ENCODE peak calls at places on chromosomes 4 and X, in ten cellular contexts. One of them, this sample, is unnamed.
A peak's percentile ranks its signal among the peaks of the same experiment; 100 is the strongest.

GRCh38 chr4:97238956-97239698 is 904.1 kb downstream of the STPG2 start:
- DNase-seq in CD4-positive, CD25-positive, alpha-beta regulatory T cell: no peak
- DNase-seq in fibroblast of mammary gland: no peak
- DNase-seq in cardiac fibroblast: no peak
- DNase-seq in HCT116: no peak
- DNase-seq in astrocyte of the spinal cord: no peak
- DNase-seq in HFF-Myc: no peak
- DNase-seq in mesendoderm: no peak
- DNase-seq in H7: no peak
- DNase-seq in CD8-positive, alpha-beta memory T cell: no peak
- DNase-seq in this sample: no peak

GRCh38 chrX:108036298-108036973 is 8.4 kb upstream of the VSIG1 start:
- DNase-seq in CD4-positive, CD25-positive, alpha-beta regulatory T cell: no peak
- DNase-seq in fibroblast of mammary gland: peak; percentile 86
- DNase-seq in cardiac fibroblast: peak; percentile 82
- DNase-seq in HCT116: no peak
- DNase-seq in astrocyte of the spinal cord: peak; percentile 81
- DNase-seq in HFF-Myc: peak; percentile 0
- DNase-seq in mesendoderm: peak; percentile 3
- DNase-seq in H7: no peak
- DNase-seq in CD8-positive, alpha-beta memory T cell: no peak
- DNase-seq in this sample: no peak

GRCh38 chr4:153448003-153448731 is 18.0 kb upstream of the TMEM131L start:
- DNase-seq in CD4-positive, CD25-positive, alpha-beta regulatory T cell: no peak
- DNase-seq in fibroblast of mammary gland: peak; percentile 28
- DNase-seq in cardiac fibroblast: peak; percentile 54
- DNase-seq in HCT116: no peak
- DNase-seq in astrocyte of the spinal cord: peak; percentile 36
- DNase-seq in HFF-Myc: no peak
- DNase-seq in mesendoderm: no peak
- DNase-seq in H7: no peak
- DNase-seq in CD8-positive, alpha-beta memory T cell: no peak
- DNase-seq in this sample: no peak

GRCh38 chr4:123706961-123707360 is 310.4 kb downstream of the SPRY1 start:
- DNase-seq in CD4-positive, CD25-positive, alpha-beta regulatory T cell: no peak
- DNase-seq in fibroblast of mammary gland: no peak
- DNase-seq in cardiac fibroblast: no peak
- DNase-seq in HCT116: no peak
- DNase-seq in astrocyte of the spinal cord: peak; percentile 21
- DNase-seq in HFF-Myc: no peak
- DNase-seq in mesendoderm: peak; percentile 99
- DNase-seq in H7: no peak
- DNase-seq in CD8-positive, alpha-beta memory T cell: no peak
- DNase-seq in this sample: no peak

GRCh38 chr4:102339018-102339417 is 6.3 kb downstream of the SLC39A8 start:
- DNase-seq in CD4-positive, CD25-positive, alpha-beta regulatory T cell: no peak
- DNase-seq in fibroblast of mammary gland: no peak
- DNase-seq in cardiac fibroblast: no peak
- DNase-seq in HCT116: no peak
- DNase-seq in astrocyte of the spinal cord: no peak
- DNase-seq in HFF-Myc: no peak
- DNase-seq in mesendoderm: no peak
- DNase-seq in H7: no peak
- DNase-seq in CD8-positive, alpha-beta memory T cell: no peak
- DNase-seq in this sample: no peak

GRCh38 chrX:111090458-111090857 is 5.5 kb upstream of the PAK3 start:
- DNase-seq in CD4-positive, CD25-positive, alpha-beta regulatory T cell: no peak
- DNase-seq in fibroblast of mammary gland: no peak
- DNase-seq in cardiac fibroblast: no peak
- DNase-seq in HCT116: no peak
- DNase-seq in astrocyte of the spinal cord: no peak
- DNase-seq in HFF-Myc: no peak
- DNase-seq in mesendoderm: no peak
- DNase-seq in H7: no peak
- DNase-seq in CD8-positive, alpha-beta memory T cell: no peak
- DNase-seq in this sample: no peak

GRCh38 chr4:40325406-40326019 is 9.6 kb upstream of the CHRNA9 start:
- DNase-seq in CD4-positive, CD25-positive, alpha-beta regulatory T cell: peak; percentile 82
- DNase-seq in fibroblast of mammary gland: peak; percentile 77
- DNase-seq in cardiac fibroblast: peak; percentile 80
- DNase-seq in HCT116: peak; percentile 58
- DNase-seq in astrocyte of the spinal cord: peak; percentile 78
- DNase-seq in HFF-Myc: peak; percentile 44
- DNase-seq in mesendoderm: peak; percentile 73
- DNase-seq in H7: peak; percentile 58
- DNase-seq in CD8-positive, alpha-beta memory T cell: peak; percentile 70
- DNase-seq in this sample: peak; percentile 88

GRCh38 chr4:100098681-100099080 is 91.6 kb downstream of the DDIT4L start:
- DNase-seq in CD4-positive, CD25-positive, alpha-beta regulatory T cell: no peak
- DNase-seq in fibroblast of mammary gland: no peak
- DNase-seq in cardiac fibroblast: no peak
- DNase-seq in HCT116: no peak
- DNase-seq in astrocyte of the spinal cord: no peak
- DNase-seq in HFF-Myc: no peak
- DNase-seq in mesendoderm: peak; percentile 46
- DNase-seq in H7: no peak
- DNase-seq in CD8-positive, alpha-beta memory T cell: no peak
- DNase-seq in this sample: no peak

GRCh38 chr4:70868778-70869177 is 29.1 kb upstream of the GRSF1 start:
- DNase-seq in CD4-positive, CD25-positive, alpha-beta regulatory T cell: no peak
- DNase-seq in fibroblast of mammary gland: no peak
- DNase-seq in cardiac fibroblast: no peak
- DNase-seq in HCT116: no peak
- DNase-seq in astrocyte of the spinal cord: no peak
- DNase-seq in HFF-Myc: no peak
- DNase-seq in mesendoderm: peak; percentile 20
- DNase-seq in H7: peak; percentile 23
- DNase-seq in CD8-positive, alpha-beta memory T cell: no peak
- DNase-seq in this sample: no peak

GRCh38 chr4:3871181-3871852 is 105.1 kb downstream of the ADRA2C start:
- DNase-seq in CD4-positive, CD25-positive, alpha-beta regulatory T cell: no peak
- DNase-seq in fibroblast of mammary gland: no peak
- DNase-seq in cardiac fibroblast: no peak
- DNase-seq in HCT116: no peak
- DNase-seq in astrocyte of the spinal cord: no peak
- DNase-seq in HFF-Myc: no peak
- DNase-seq in mesendoderm: peak; percentile 87
- DNase-seq in H7: peak; percentile 97
- DNase-seq in CD8-positive, alpha-beta memory T cell: peak; percentile 28
- DNase-seq in this sample: peak; percentile 77
- H3K4me3 ChIP-seq in CD4-positive, CD25-positive, alpha-beta regulatory T cell: no peak overlapping the region
- H3K4me3 ChIP-seq in fibroblast of mammary gland: no peak overlapping the region
- H3K4me3 ChIP-seq in cardiac fibroblast: no peak overlapping the region
- H3K4me3 ChIP-seq in HCT116: no peak overlapping the region
- H3K4me3 ChIP-seq in astrocyte of the spinal cord: no peak overlapping the region
- H3K4me3 ChIP-seq in HFF-Myc: no peak overlapping the region
- H3K4me3 ChIP-seq in mesendoderm: no peak overlapping the region
- H3K4me3 ChIP-seq in H7: peak overlapping the region; percentile 51
- H3K4me3 ChIP-seq in CD8-positive, alpha-beta memory T cell: no peak overlapping the region
- H3K4me3 ChIP-seq in this sample: peak overlapping the region; percentile 49

GRCh38 chr4:7905461-7905915 is 34.2 kb downstream of the AFAP1 start:
- DNase-seq in CD4-positive, CD25-positive, alpha-beta regulatory T cell: no peak
- DNase-seq in fibroblast of mammary gland: peak; percentile 91
- DNase-seq in cardiac fibroblast: no peak
- DNase-seq in HCT116: no peak
- DNase-seq in astrocyte of the spinal cord: peak; percentile 59
- DNase-seq in HFF-Myc: peak; percentile 20
- DNase-seq in mesendoderm: no peak
- DNase-seq in H7: no peak
- DNase-seq in CD8-positive, alpha-beta memory T cell: no peak
- DNase-seq in this sample: no peak

GRCh38 chr4:7903686-7904085 is 36.0 kb downstream of the AFAP1 start:
- DNase-seq in CD4-positive, CD25-positive, alpha-beta regulatory T cell: no peak
- DNase-seq in fibroblast of mammary gland: peak; percentile 55
- DNase-seq in cardiac fibroblast: no peak
- DNase-seq in HCT116: no peak
- DNase-seq in astrocyte of the spinal cord: peak; percentile 63
- DNase-seq in HFF-Myc: peak; percentile 32
- DNase-seq in mesendoderm: no peak
- DNase-seq in H7: no peak
- DNase-seq in CD8-positive, alpha-beta memory T cell: no peak
- DNase-seq in this sample: no peak

GRCh38 chr4:7902826-7903225 is 36.8 kb downstream of the AFAP1 start:
- DNase-seq in CD4-positive, CD25-positive, alpha-beta regulatory T cell: no peak
- DNase-seq in fibroblast of mammary gland: no peak
- DNase-seq in cardiac fibroblast: no peak
- DNase-seq in HCT116: no peak
- DNase-seq in astrocyte of the spinal cord: no peak
- DNase-seq in HFF-Myc: no peak
- DNase-seq in mesendoderm: no peak
- DNase-seq in H7: no peak
- DNase-seq in CD8-positive, alpha-beta memory T cell: no peak
- DNase-seq in this sample: no peak

GRCh38 chr4:7904942-7905341 is 34.7 kb downstream of the AFAP1 start:
- DNase-seq in CD4-positive, CD25-positive, alpha-beta regulatory T cell: no peak
- DNase-seq in fibroblast of mammary gland: peak; percentile 96
- DNase-seq in cardiac fibroblast: peak; percentile 96
- DNase-seq in HCT116: no peak
- DNase-seq in astrocyte of the spinal cord: peak; percentile 85
- DNase-seq in HFF-Myc: peak; percentile 78
- DNase-seq in mesendoderm: no peak
- DNase-seq in H7: no peak
- DNase-seq in CD8-positive, alpha-beta memory T cell: no peak
- DNase-seq in this sample: no peak

GRCh38 chr4:7904108-7904516 is 35.5 kb downstream of the AFAP1 start:
- DNase-seq in CD4-positive, CD25-positive, alpha-beta regulatory T cell: no peak
- DNase-seq in fibroblast of mammary gland: peak; percentile 81
- DNase-seq in cardiac fibroblast: peak; percentile 93
- DNase-seq in HCT116: no peak
- DNase-seq in astrocyte of the spinal cord: peak; percentile 85
- DNase-seq in HFF-Myc: no peak
- DNase-seq in mesendoderm: no peak
- DNase-seq in H7: no peak
- DNase-seq in CD8-positive, alpha-beta memory T cell: no peak
- DNase-seq in this sample: no peak
- H3K4me3 ChIP-seq in CD4-positive, CD25-positive, alpha-beta regulatory T cell: no peak overlapping the region
- H3K4me3 ChIP-seq in fibroblast of mammary gland: no peak overlapping the region
- H3K4me3 ChIP-seq in cardiac fibroblast: no peak overlapping the region
- H3K4me3 ChIP-seq in HCT116: no peak overlapping the region
- H3K4me3 ChIP-seq in astrocyte of the spinal cord: no peak overlapping the region
- H3K4me3 ChIP-seq in HFF-Myc: peak overlapping the region; percentile 16
- H3K4me3 ChIP-seq in mesendoderm: no peak overlapping the region
- H3K4me3 ChIP-seq in H7: no peak overlapping the region
- H3K4me3 ChIP-seq in CD8-positive, alpha-beta memory T cell: no peak overlapping the region
- H3K4me3 ChIP-seq in this sample: no peak overlapping the region

DNA sequence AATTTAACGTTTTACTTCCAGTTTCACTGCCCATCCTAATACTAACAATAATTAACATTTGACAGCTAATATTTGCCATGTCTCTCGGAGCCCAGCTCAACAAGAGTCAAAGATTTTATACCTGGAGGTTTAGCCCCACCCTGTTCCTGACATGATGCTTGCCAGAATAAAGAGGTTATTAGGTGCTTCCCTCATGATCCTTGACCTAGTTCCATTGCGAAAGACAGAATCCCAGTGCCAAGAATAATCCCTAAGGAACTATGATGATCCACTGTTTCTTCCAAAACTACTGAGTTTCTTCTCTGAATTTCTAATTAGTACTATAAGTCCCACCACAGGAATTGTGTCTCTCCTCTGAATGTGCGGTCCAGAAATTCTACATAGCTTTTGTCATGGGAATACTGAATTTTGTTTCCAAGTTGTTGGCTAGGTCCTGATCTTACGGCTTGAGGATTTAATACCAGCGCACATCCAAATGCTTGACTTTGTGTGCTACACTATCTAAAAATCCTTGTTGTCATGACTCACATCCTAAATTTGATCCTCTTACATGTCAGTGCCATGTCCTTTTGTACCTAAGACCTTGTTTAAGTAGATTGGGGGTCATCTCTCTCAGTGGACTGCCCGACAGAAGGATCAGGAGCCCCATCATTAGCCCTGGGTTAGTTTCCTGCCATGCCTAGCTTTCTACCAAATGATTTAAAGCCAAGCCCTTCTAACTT is 23.1 kb downstream of the ANTXR2 start:
- DNase-seq in CD4-positive, CD25-positive, alpha-beta regulatory T cell: no peak
- DNase-seq in fibroblast of mammary gland: peak; percentile 73
- DNase-seq in cardiac fibroblast: no peak
- DNase-seq in HCT116: no peak
- DNase-seq in astrocyte of the spinal cord: no peak
- DNase-seq in HFF-Myc: no peak
- DNase-seq in mesendoderm: no peak
- DNase-seq in H7: no peak
- DNase-seq in CD8-positive, alpha-beta memory T cell: no peak
- DNase-seq in this sample: no peak
- H3K4me3 ChIP-seq in CD4-positive, CD25-positive, alpha-beta regulatory T cell: no peak overlapping the region
- H3K4me3 ChIP-seq in fibroblast of mammary gland: no peak overlapping the region
- H3K4me3 ChIP-seq in cardiac fibroblast: no peak overlapping the region
- H3K4me3 ChIP-seq in HCT116: no peak overlapping the region
- H3K4me3 ChIP-seq in astrocyte of the spinal cord: no peak overlapping the region
- H3K4me3 ChIP-seq in HFF-Myc: no peak overlapping the region
- H3K4me3 ChIP-seq in mesendoderm: no peak overlapping the region
- H3K4me3 ChIP-seq in H7: no peak overlapping the region
- H3K4me3 ChIP-seq in CD8-positive, alpha-beta memory T cell: no peak overlapping the region
- H3K4me3 ChIP-seq in this sample: no peak overlapping the region

GRCh38 chr4:1685604-1686150 is 1.6 kb upstream of the FAM53A start:
- DNase-seq in CD4-positive, CD25-positive, alpha-beta regulatory T cell: no peak
- DNase-seq in fibroblast of mammary gland: no peak
- DNase-seq in cardiac fibroblast: no peak
- DNase-seq in HCT116: no peak
- DNase-seq in astrocyte of the spinal cord: no peak
- DNase-seq in HFF-Myc: no peak
- DNase-seq in mesendoderm: no peak
- DNase-seq in H7: no peak
- DNase-seq in CD8-positive, alpha-beta memory T cell: no peak
- DNase-seq in this sample: no peak

GRCh38 chr4:1683371-1683902 is 676 bp downstream of the FAM53A start:
- DNase-seq in CD4-positive, CD25-positive, alpha-beta regulatory T cell: no peak
- DNase-seq in fibroblast of mammary gland: peak; percentile 90
- DNase-seq in cardiac fibroblast: peak; percentile 81
- DNase-seq in HCT116: no peak
- DNase-seq in astrocyte of the spinal cord: peak; percentile 82
- DNase-seq in HFF-Myc: peak; percentile 52
- DNase-seq in mesendoderm: peak; percentile 55
- DNase-seq in H7: no peak
- DNase-seq in CD8-positive, alpha-beta memory T cell: no peak
- DNase-seq in this sample: no peak

GRCh38 chr4:1683903-1684755 is at the start of gene FAM53A:
- DNase-seq in CD4-positive, CD25-positive, alpha-beta regulatory T cell: peak; percentile 91
- DNase-seq in fibroblast of mammary gland: peak; percentile 74
- DNase-seq in cardiac fibroblast: peak; percentile 91
- DNase-seq in HCT116: peak; percentile 57
- DNase-seq in astrocyte of the spinal cord: peak; percentile 80
- DNase-seq in HFF-Myc: peak; percentile 36
- DNase-seq in mesendoderm: peak; percentile 85
- DNase-seq in H7: peak; percentile 99
- DNase-seq in CD8-positive, alpha-beta memory T cell: peak; percentile 90
- DNase-seq in this sample: peak; percentile 51

GRCh38 chr4:1684756-1685603 is 867 bp upstream of the FAM53A start:
- DNase-seq in CD4-positive, CD25-positive, alpha-beta regulatory T cell: no peak
- DNase-seq in fibroblast of mammary gland: no peak
- DNase-seq in cardiac fibroblast: no peak
- DNase-seq in HCT116: no peak
- DNase-seq in astrocyte of the spinal cord: no peak
- DNase-seq in HFF-Myc: no peak
- DNase-seq in mesendoderm: no peak
- DNase-seq in H7: peak; percentile 72
- DNase-seq in CD8-positive, alpha-beta memory T cell: no peak
- DNase-seq in this sample: no peak

DNA sequence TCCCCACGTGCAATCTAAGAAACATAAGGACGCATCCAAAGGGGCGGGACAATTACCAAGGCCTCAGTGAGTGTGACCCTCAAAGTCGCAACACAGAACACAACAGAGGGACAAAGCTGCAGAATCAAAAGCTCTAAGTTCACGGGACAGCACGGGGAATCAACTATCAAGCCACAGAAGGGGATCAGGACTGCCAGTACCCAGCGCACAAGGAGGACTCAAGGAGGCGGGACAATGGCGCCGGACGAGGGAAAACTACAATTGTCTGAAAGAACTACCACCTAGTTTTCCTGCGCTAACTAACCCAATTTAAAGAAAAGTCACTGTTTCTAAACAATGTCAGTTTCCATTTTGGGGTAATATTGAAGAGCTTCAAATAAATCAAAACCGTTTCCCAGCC is 1.3 kb downstream of the FAM53A start:
- DNase-seq in CD4-positive, CD25-positive, alpha-beta regulatory T cell: no peak
- DNase-seq in fibroblast of mammary gland: no peak
- DNase-seq in cardiac fibroblast: no peak
- DNase-seq in HCT116: no peak
- DNase-seq in astrocyte of the spinal cord: no peak
- DNase-seq in HFF-Myc: no peak
- DNase-seq in mesendoderm: no peak
- DNase-seq in H7: peak; percentile 41
- DNase-seq in CD8-positive, alpha-beta memory T cell: no peak
- DNase-seq in this sample: no peak
- H3K4me3 ChIP-seq in CD4-positive, CD25-positive, alpha-beta regulatory T cell: peak overlapping the region; percentile 90
- H3K4me3 ChIP-seq in fibroblast of mammary gland: peak overlapping the region; percentile 59
- H3K4me3 ChIP-seq in cardiac fibroblast: peak overlapping the region; percentile 61
- H3K4me3 ChIP-seq in HCT116: no peak overlapping the region
- H3K4me3 ChIP-seq in astrocyte of the spinal cord: peak overlapping the region; percentile 50
- H3K4me3 ChIP-seq in HFF-Myc: peak overlapping the region; percentile 55
- H3K4me3 ChIP-seq in mesendoderm: no peak overlapping the region
- H3K4me3 ChIP-seq in H7: no peak overlapping the region
- H3K4me3 ChIP-seq in CD8-positive, alpha-beta memory T cell: no peak overlapping the region
- H3K4me3 ChIP-seq in this sample: no peak overlapping the region